ENCODE peak calls at places on chromosomes 5 and 9, in nine cellular contexts. One of them, this sample, is unnamed.

GRCh38 chr5:92687793-92688467 is 893.1 kb downstream of the NR2F1-AS1 start:
- DNase-seq in lower leg skin: no peak
- DNase-seq in AG09309: peak
- DNase-seq in BJ: no peak
- DNase-seq in A549: peak
- DNase-seq in mammary epithelial cell: peak
- DNase-seq in neural progenitor cell: peak
- DNase-seq in activated CD8-positive, alpha-beta T cell treated with anti-CD3 and anti-CD28 coated beads for 36 hours: no peak
- DNase-seq in cardiac fibroblast: peak
- DNase-seq in this sample: peak

GRCh38 chr9:128587453-128587852 is 35.1 kb downstream of the SPTAN1 start:
- DNase-seq in lower leg skin: no peak
- DNase-seq in AG09309: no peak
- DNase-seq in BJ: no peak
- DNase-seq in A549: no peak
- DNase-seq in mammary epithelial cell: no peak
- DNase-seq in neural progenitor cell: no peak
- DNase-seq in activated CD8-positive, alpha-beta T cell treated with anti-CD3 and anti-CD28 coated beads for 36 hours: peak
- DNase-seq in cardiac fibroblast: no peak
- DNase-seq in this sample: no peak

GRCh38 chr9:111966851-111967250 is 70.2 kb downstream of the UGCG start:
- DNase-seq in lower leg skin: no peak
- DNase-seq in AG09309: no peak
- DNase-seq in BJ: no peak
- DNase-seq in A549: no peak
- DNase-seq in mammary epithelial cell: peak
- DNase-seq in neural progenitor cell: no peak
- DNase-seq in activated CD8-positive, alpha-beta T cell treated with anti-CD3 and anti-CD28 coated beads for 36 hours: no peak
- DNase-seq in cardiac fibroblast: peak
- DNase-seq in this sample: no peak

GRCh38 chr5:78549043-78549442 is 99.5 kb downstream of the LHFPL2 start:
- DNase-seq in lower leg skin: no peak
- DNase-seq in AG09309: no peak
- DNase-seq in BJ: no peak
- DNase-seq in A549: no peak
- DNase-seq in mammary epithelial cell: no peak
- DNase-seq in neural progenitor cell: no peak
- DNase-seq in activated CD8-positive, alpha-beta T cell treated with anti-CD3 and anti-CD28 coated beads for 36 hours: no peak
- DNase-seq in cardiac fibroblast: peak
- DNase-seq in this sample: no peak

GRCh38 chr5:157026789-157027424 is 32.0 kb downstream of the HAVCR1 start:
- DNase-seq in lower leg skin: no peak
- DNase-seq in AG09309: no peak
- DNase-seq in BJ: no peak
- DNase-seq in A549: peak
- DNase-seq in mammary epithelial cell: peak
- DNase-seq in neural progenitor cell: peak
- DNase-seq in activated CD8-positive, alpha-beta T cell treated with anti-CD3 and anti-CD28 coated beads for 36 hours: peak
- DNase-seq in cardiac fibroblast: no peak
- DNase-seq in this sample: no peak

GRCh38 chr5:14665949-14666741 is 1.6 kb downstream of the OTULIN start:
- DNase-seq in lower leg skin: no peak
- DNase-seq in AG09309: no peak
- DNase-seq in BJ: no peak
- DNase-seq in A549: peak
- DNase-seq in mammary epithelial cell: peak
- DNase-seq in neural progenitor cell: peak
- DNase-seq in activated CD8-positive, alpha-beta T cell treated with anti-CD3 and anti-CD28 coated beads for 36 hours: peak
- DNase-seq in cardiac fibroblast: no peak
- DNase-seq in this sample: no peak

GRCh38 chr9:114446672-114447450 is 58.4 kb downstream of the WHRN start:
- DNase-seq in lower leg skin: no peak
- DNase-seq in AG09309: no peak
- DNase-seq in BJ: no peak
- DNase-seq in A549: no peak
- DNase-seq in mammary epithelial cell: no peak
- DNase-seq in neural progenitor cell: no peak
- DNase-seq in activated CD8-positive, alpha-beta T cell treated with anti-CD3 and anti-CD28 coated beads for 36 hours: no peak
- DNase-seq in cardiac fibroblast: no peak
- DNase-seq in this sample: no peak

GRCh38 chr9:105089874-105090273 is 154.6 kb upstream of the SLC44A1 start:
- DNase-seq in lower leg skin: no peak
- DNase-seq in AG09309: no peak
- DNase-seq in BJ: no peak
- DNase-seq in A549: no peak
- DNase-seq in mammary epithelial cell: no peak
- DNase-seq in neural progenitor cell: no peak
- DNase-seq in activated CD8-positive, alpha-beta T cell treated with anti-CD3 and anti-CD28 coated beads for 36 hours: no peak
- DNase-seq in cardiac fibroblast: no peak
- DNase-seq in this sample: no peak

GRCh38 chr9:70811638-70812037 is 309.8 kb downstream of the TRPM3 start:
- DNase-seq in lower leg skin: no peak
- DNase-seq in AG09309: no peak
- DNase-seq in BJ: no peak
- DNase-seq in A549: no peak
- DNase-seq in mammary epithelial cell: no peak
- DNase-seq in neural progenitor cell: no peak
- DNase-seq in activated CD8-positive, alpha-beta T cell treated with anti-CD3 and anti-CD28 coated beads for 36 hours: no peak
- DNase-seq in cardiac fibroblast: no peak
- DNase-seq in this sample: no peak

GRCh38 chr5:125274211-125274610 is 527.8 kb upstream of the ZNF608 start:
- DNase-seq in lower leg skin: no peak
- DNase-seq in AG09309: no peak
- DNase-seq in BJ: no peak
- DNase-seq in A549: no peak
- DNase-seq in mammary epithelial cell: no peak
- DNase-seq in neural progenitor cell: no peak
- DNase-seq in activated CD8-positive, alpha-beta T cell treated with anti-CD3 and anti-CD28 coated beads for 36 hours: no peak
- DNase-seq in cardiac fibroblast: no peak
- DNase-seq in this sample: no peak

GRCh38 chr5:53095931-53096525 is 13.5 kb downstream of the MOCS2 start:
- DNase-seq in lower leg skin: peak
- DNase-seq in AG09309: no peak
- DNase-seq in BJ: no peak
- DNase-seq in A549: peak
- DNase-seq in mammary epithelial cell: peak
- DNase-seq in neural progenitor cell: peak
- DNase-seq in activated CD8-positive, alpha-beta T cell treated with anti-CD3 and anti-CD28 coated beads for 36 hours: peak
- DNase-seq in cardiac fibroblast: peak
- DNase-seq in this sample: peak

GRCh38 chr5:116520706-116521105 is 53.9 kb downstream of the SEMA6A start:
- DNase-seq in lower leg skin: no peak
- DNase-seq in AG09309: no peak
- DNase-seq in BJ: no peak
- DNase-seq in A549: no peak
- DNase-seq in mammary epithelial cell: no peak
- DNase-seq in neural progenitor cell: no peak
- DNase-seq in activated CD8-positive, alpha-beta T cell treated with anti-CD3 and anti-CD28 coated beads for 36 hours: no peak
- DNase-seq in cardiac fibroblast: no peak
- DNase-seq in this sample: no peak

GRCh38 chr9:113604393-113604792 is 140.9 kb downstream of the RGS3 start:
- DNase-seq in lower leg skin: no peak
- DNase-seq in AG09309: no peak
- DNase-seq in BJ: no peak
- DNase-seq in A549: no peak
- DNase-seq in mammary epithelial cell: no peak
- DNase-seq in neural progenitor cell: no peak
- DNase-seq in activated CD8-positive, alpha-beta T cell treated with anti-CD3 and anti-CD28 coated beads for 36 hours: no peak
- DNase-seq in cardiac fibroblast: no peak
- DNase-seq in this sample: no peak

GRCh38 chr5:142129447-142129846 is 20.9 kb downstream of the NDFIP1 start:
- DNase-seq in lower leg skin: no peak
- DNase-seq in AG09309: no peak
- DNase-seq in BJ: no peak
- DNase-seq in A549: no peak
- DNase-seq in mammary epithelial cell: no peak
- DNase-seq in neural progenitor cell: no peak
- DNase-seq in activated CD8-positive, alpha-beta T cell treated with anti-CD3 and anti-CD28 coated beads for 36 hours: no peak
- DNase-seq in cardiac fibroblast: no peak
- DNase-seq in this sample: no peak

GRCh38 chr9:137435980-137436760 is 5.0 kb downstream of the ENTPD8 start:
- DNase-seq in lower leg skin: no peak
- DNase-seq in AG09309: peak
- DNase-seq in BJ: peak
- DNase-seq in A549: peak
- DNase-seq in mammary epithelial cell: peak
- DNase-seq in neural progenitor cell: no peak
- DNase-seq in activated CD8-positive, alpha-beta T cell treated with anti-CD3 and anti-CD28 coated beads for 36 hours: no peak
- DNase-seq in cardiac fibroblast: peak
- DNase-seq in this sample: no peak

GRCh38 chr9:95264954-95265615 is 52.4 kb downstream of the FANCC start:
- DNase-seq in lower leg skin: no peak
- DNase-seq in AG09309: peak
- DNase-seq in BJ: no peak
- DNase-seq in A549: no peak
- DNase-seq in mammary epithelial cell: no peak
- DNase-seq in neural progenitor cell: peak
- DNase-seq in activated CD8-positive, alpha-beta T cell treated with anti-CD3 and anti-CD28 coated beads for 36 hours: no peak
- DNase-seq in cardiac fibroblast: peak
- DNase-seq in this sample: peak
- TF ChIP-seq CTCF in lower leg skin: no peak
- TF ChIP-seq CTCF in AG09309: peak
- TF ChIP-seq CTCF in BJ: peak
- TF ChIP-seq CTCF in A549: peak
- TF ChIP-seq CTCF in mammary epithelial cell: peak
- TF ChIP-seq CTCF in neural progenitor cell: peak
- TF ChIP-seq CTCF in activated CD8-positive, alpha-beta T cell treated with anti-CD3 and anti-CD28 coated beads for 36 hours: no peak
- TF ChIP-seq CTCF in cardiac fibroblast: peak
- TF ChIP-seq CTCF in this sample: peak

GRCh38 chr5:69212022-69212421 is 22.6 kb downstream of the CENPH start:
- DNase-seq in lower leg skin: no peak
- DNase-seq in AG09309: no peak
- DNase-seq in BJ: no peak
- DNase-seq in A549: no peak
- DNase-seq in mammary epithelial cell: no peak
- DNase-seq in neural progenitor cell: no peak
- DNase-seq in activated CD8-positive, alpha-beta T cell treated with anti-CD3 and anti-CD28 coated beads for 36 hours: no peak
- DNase-seq in cardiac fibroblast: no peak
- DNase-seq in this sample: no peak

GRCh38 chr5:69213513-69214215 is 21.0 kb upstream of the CDK7 start:
- DNase-seq in lower leg skin: no peak
- DNase-seq in AG09309: no peak
- DNase-seq in BJ: peak
- DNase-seq in A549: no peak
- DNase-seq in mammary epithelial cell: peak
- DNase-seq in neural progenitor cell: no peak
- DNase-seq in activated CD8-positive, alpha-beta T cell treated with anti-CD3 and anti-CD28 coated beads for 36 hours: no peak
- DNase-seq in cardiac fibroblast: peak
- DNase-seq in this sample: peak

GRCh38 chr5:69217154-69217731 is 17.4 kb upstream of the CDK7 start:
- DNase-seq in lower leg skin: no peak
- DNase-seq in AG09309: peak
- DNase-seq in BJ: no peak
- DNase-seq in A549: peak
- DNase-seq in mammary epithelial cell: no peak
- DNase-seq in neural progenitor cell: no peak
- DNase-seq in activated CD8-positive, alpha-beta T cell treated with anti-CD3 and anti-CD28 coated beads for 36 hours: peak
- DNase-seq in cardiac fibroblast: no peak
- DNase-seq in this sample: no peak

GRCh38 chr5:69219939-69220338 is 14.7 kb upstream of the CDK7 start:
- DNase-seq in lower leg skin: no peak
- DNase-seq in AG09309: no peak
- DNase-seq in BJ: no peak
- DNase-seq in A549: no peak
- DNase-seq in mammary epithelial cell: no peak
- DNase-seq in neural progenitor cell: no peak
- DNase-seq in activated CD8-positive, alpha-beta T cell treated with anti-CD3 and anti-CD28 coated beads for 36 hours: no peak
- DNase-seq in cardiac fibroblast: no peak
- DNase-seq in this sample: no peak

GRCh38 chr5:69217732-69218568 is 16.7 kb upstream of the CDK7 start:
- DNase-seq in lower leg skin: peak
- DNase-seq in AG09309: peak
- DNase-seq in BJ: peak
- DNase-seq in A549: peak
- DNase-seq in mammary epithelial cell: peak
- DNase-seq in neural progenitor cell: peak
- DNase-seq in activated CD8-positive, alpha-beta T cell treated with anti-CD3 and anti-CD28 coated beads for 36 hours: peak
- DNase-seq in cardiac fibroblast: peak
- DNase-seq in this sample: peak
- TF ChIP-seq CTCF in lower leg skin: no peak
- TF ChIP-seq CTCF in AG09309: no peak
- TF ChIP-seq CTCF in BJ: peak
- TF ChIP-seq CTCF in A549: no peak
- TF ChIP-seq CTCF in mammary epithelial cell: peak
- TF ChIP-seq CTCF in neural progenitor cell: peak
- TF ChIP-seq CTCF in activated CD8-positive, alpha-beta T cell treated with anti-CD3 and anti-CD28 coated beads for 36 hours: no peak
- TF ChIP-seq CTCF in cardiac fibroblast: peak
- TF ChIP-seq CTCF in this sample: peak

GRCh38 chr5:176790921-176791320 is 19.4 kb upstream of the UNC5A start:
- DNase-seq in lower leg skin: no peak
- DNase-seq in AG09309: no peak
- DNase-seq in BJ: no peak
- DNase-seq in A549: no peak
- DNase-seq in mammary epithelial cell: no peak
- DNase-seq in neural progenitor cell: no peak
- DNase-seq in activated CD8-positive, alpha-beta T cell treated with anti-CD3 and anti-CD28 coated beads for 36 hours: no peak
- DNase-seq in cardiac fibroblast: peak
- DNase-seq in this sample: no peak
- TF ChIP-seq CTCF in lower leg skin: no peak
- TF ChIP-seq CTCF in AG09309: no peak
- TF ChIP-seq CTCF in BJ: no peak
- TF ChIP-seq CTCF in A549: no peak
- TF ChIP-seq CTCF in mammary epithelial cell: no peak
- TF ChIP-seq CTCF in neural progenitor cell: no peak
- TF ChIP-seq CTCF in activated CD8-positive, alpha-beta T cell treated with anti-CD3 and anti-CD28 coated beads for 36 hours: no peak
- TF ChIP-seq CTCF in cardiac fibroblast: no peak
- TF ChIP-seq CTCF in this sample: no peak

GRCh38 chr5:58666598-58667595 is 84.0 kb downstream of the RAB3C start:
- DNase-seq in lower leg skin: no peak
- DNase-seq in AG09309: no peak
- DNase-seq in BJ: no peak
- DNase-seq in A549: no peak
- DNase-seq in mammary epithelial cell: no peak
- DNase-seq in neural progenitor cell: peak
- DNase-seq in activated CD8-positive, alpha-beta T cell treated with anti-CD3 and anti-CD28 coated beads for 36 hours: no peak
- DNase-seq in cardiac fibroblast: peak
- DNase-seq in this sample: no peak

GRCh38 chr5:58671155-58671554 is 88.3 kb downstream of the RAB3C start:
- DNase-seq in lower leg skin: no peak
- DNase-seq in AG09309: no peak
- DNase-seq in BJ: no peak
- DNase-seq in A549: no peak
- DNase-seq in mammary epithelial cell: no peak
- DNase-seq in neural progenitor cell: no peak
- DNase-seq in activated CD8-positive, alpha-beta T cell treated with anti-CD3 and anti-CD28 coated beads for 36 hours: no peak
- DNase-seq in cardiac fibroblast: no peak
- DNase-seq in this sample: no peak

GRCh38 chr5:58670620-58671019 is 87.7 kb downstream of the RAB3C start:
- DNase-seq in lower leg skin: no peak
- DNase-seq in AG09309: no peak
- DNase-seq in BJ: no peak
- DNase-seq in A549: no peak
- DNase-seq in mammary epithelial cell: no peak
- DNase-seq in neural progenitor cell: no peak
- DNase-seq in activated CD8-positive, alpha-beta T cell treated with anti-CD3 and anti-CD28 coated beads for 36 hours: no peak
- DNase-seq in cardiac fibroblast: peak
- DNase-seq in this sample: no peak

DNA sequence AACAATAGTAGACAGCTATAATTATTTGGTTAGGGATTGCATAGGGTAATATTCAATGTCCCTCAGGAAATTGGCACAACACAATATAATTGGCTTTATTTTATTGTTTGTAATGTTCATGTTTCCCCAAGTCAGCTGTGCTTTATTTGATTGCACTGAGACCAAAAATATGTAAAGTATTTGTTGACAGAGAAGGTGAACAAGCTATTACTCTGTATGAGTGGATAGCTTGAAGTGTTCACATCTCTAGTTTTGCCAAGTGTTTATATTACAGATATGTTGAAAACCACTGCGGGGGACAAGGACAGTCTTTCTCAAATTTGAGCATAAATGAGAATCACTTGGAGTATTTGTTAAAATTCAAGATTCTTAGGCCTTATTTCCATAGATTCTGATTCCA is 83.3 kb downstream of the RAB3C start:
- DNase-seq in lower leg skin: no peak
- DNase-seq in AG09309: no peak
- DNase-seq in BJ: no peak
- DNase-seq in A549: no peak
- DNase-seq in mammary epithelial cell: no peak
- DNase-seq in neural progenitor cell: no peak
- DNase-seq in activated CD8-positive, alpha-beta T cell treated with anti-CD3 and anti-CD28 coated beads for 36 hours: no peak
- DNase-seq in cardiac fibroblast: no peak
- DNase-seq in this sample: no peak
- TF ChIP-seq CTCF in lower leg skin: no peak
- TF ChIP-seq CTCF in AG09309: no peak
- TF ChIP-seq CTCF in BJ: no peak
- TF ChIP-seq CTCF in A549: no peak
- TF ChIP-seq CTCF in mammary epithelial cell: no peak
- TF ChIP-seq CTCF in neural progenitor cell: no peak
- TF ChIP-seq CTCF in activated CD8-positive, alpha-beta T cell treated with anti-CD3 and anti-CD28 coated beads for 36 hours: no peak
- TF ChIP-seq CTCF in cardiac fibroblast: no peak
- TF ChIP-seq CTCF in this sample: no peak